ENCODE peak calls at places on chromosome 20, in ten cellular contexts. F, H, D, M, J, R, W, I, S and V are unnamed samples.
A peak's percentile ranks its signal among the peaks of the same experiment; 100 is the strongest.

GRCh38 chr20:20075032-20075431 is 22.7 kb downstream of the CFAP61 start:
- DNase-seq in H (no peak), J (no peak), F (no peak), I (no peak), S (no peak), D (no peak), W (no peak), M (no peak), R (no peak), V (no peak)

GRCh38 chr20:29497261-29497671 is 1760.2 kb upstream of the DEFB115 start:
- DNase-seq in F (no peak), H (no peak), I (no peak), D (no peak), M (no peak), J (no peak), R (no peak), W (peak; percentile 9), S (no peak), V (no peak)

GRCh38 chr20:22566876-22567658 is 17.3 kb downstream of the FOXA2 start:
- DNase-seq in F (no peak), R (no peak), S (no peak), H (no peak), W (no peak), J (no peak), M (no peak), D (no peak), I (no peak), V (no peak)

GRCh38 chr20:46057856-46058655 is 29.0 kb downstream of the SLC12A5 start:
- DNase-seq in R (peak; percentile 38), H (peak; percentile 47), F (peak; percentile 71), D (peak; percentile 35), I (peak; percentile 91), M (peak; percentile 92), J (peak; percentile 41), S (no peak), W (no peak), V (no peak)

GRCh38 chr20:37179671-37180524 is 550 bp upstream of the MROH8 start:
- DNase-seq in R (no peak), S (no peak), J (no peak), F (no peak), H (peak; percentile 85), D (peak; percentile 83), W (no peak), I (no peak), M (peak; percentile 67), V (peak; percentile 68)

GRCh38 chr20:62087227-62087626 is 21.5 kb upstream of the TAF4 start:
- DNase-seq in H (no peak), R (no peak), F (no peak), D (no peak), S (no peak), J (no peak), W (no peak), M (no peak), I (no peak), V (no peak)

GRCh38 chr20:33983371-33983770 is 10.3 kb upstream of the RALY start:
- DNase-seq in R (no peak), F (no peak), M (no peak), I (no peak), S (no peak), D (peak; percentile 11), W (no peak), H (no peak), J (no peak), V (no peak)

GRCh38 chr20:61486198-61486597 is 234.1 kb downstream of the CDH4 start:
- DNase-seq in S (no peak), M (no peak), R (no peak), F (no peak), W (no peak), D (no peak), H (no peak), I (peak; percentile 75), J (no peak), V (no peak)

GRCh38 chr20:41716436-41716835 is 98.3 kb upstream of the CHD6 start:
- DNase-seq in J (no peak), M (no peak), I (no peak), W (no peak), S (no peak), D (no peak), F (no peak), R (no peak), H (peak; percentile 61), V (no peak)

DNA sequence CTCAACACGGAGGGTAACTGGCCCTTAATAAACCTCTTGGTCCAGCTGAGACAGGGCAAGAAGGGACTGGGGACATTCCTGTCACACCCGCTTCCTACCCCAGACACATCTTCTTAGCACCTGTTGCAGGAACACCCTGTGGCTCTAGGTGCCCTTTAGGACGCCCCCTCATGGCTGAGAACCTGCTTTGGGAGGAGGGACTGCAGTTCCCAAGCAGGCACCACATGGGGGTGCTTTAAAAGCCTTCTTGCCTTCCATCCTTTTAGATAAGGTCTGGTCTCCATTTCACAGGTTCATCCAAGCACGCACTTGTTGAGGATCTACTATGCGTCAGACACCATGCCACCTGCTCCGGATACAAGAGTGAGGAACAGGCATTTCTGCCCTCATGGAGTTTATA is 26.6 kb downstream of the NSFL1C start:
- DNase-seq in H (peak; percentile 12), R (no peak), D (no peak), W (no peak), J (no peak), S (no peak), I (no peak), F (no peak), M (peak; percentile 61), V (peak; percentile 50)
- TF ChIP-seq CTCF in H (peak; percentile 46), R (peak; percentile 12), D (peak; percentile 13), W (peak; percentile 57), J (no peak), S (no peak), I (no peak), F (no peak), M (peak; percentile 87), V (peak; percentile 39)

GRCh38 chr20:63254237-63254535 is at the start of gene NKAIN4:
- DNase-seq in D (no peak), H (no peak), M (no peak), S (no peak), I (no peak), F (no peak), R (no peak), J (no peak), W (no peak), V (no peak)

GRCh38 chr20:63253438-63254236 is 626 bp downstream of the NKAIN4 start:
- DNase-seq in D (no peak), M (no peak), F (peak; percentile 86), I (no peak), W (no peak), S (no peak), J (no peak), H (no peak), R (no peak), V (no peak)

GRCh38 chr20:63255911-63256704 is 1.8 kb upstream of the NKAIN4 start:
- DNase-seq in F (no peak), I (no peak), D (no peak), J (no peak), H (no peak), R (no peak), W (no peak), S (no peak), M (no peak), V (peak; percentile 55)

GRCh38 chr20:63253065-63253437 is 1.2 kb downstream of the NKAIN4 start:
- DNase-seq in W (no peak), J (no peak), I (no peak), S (no peak), F (no peak), R (no peak), M (no peak), D (no peak), H (no peak), V (no peak)

DNA sequence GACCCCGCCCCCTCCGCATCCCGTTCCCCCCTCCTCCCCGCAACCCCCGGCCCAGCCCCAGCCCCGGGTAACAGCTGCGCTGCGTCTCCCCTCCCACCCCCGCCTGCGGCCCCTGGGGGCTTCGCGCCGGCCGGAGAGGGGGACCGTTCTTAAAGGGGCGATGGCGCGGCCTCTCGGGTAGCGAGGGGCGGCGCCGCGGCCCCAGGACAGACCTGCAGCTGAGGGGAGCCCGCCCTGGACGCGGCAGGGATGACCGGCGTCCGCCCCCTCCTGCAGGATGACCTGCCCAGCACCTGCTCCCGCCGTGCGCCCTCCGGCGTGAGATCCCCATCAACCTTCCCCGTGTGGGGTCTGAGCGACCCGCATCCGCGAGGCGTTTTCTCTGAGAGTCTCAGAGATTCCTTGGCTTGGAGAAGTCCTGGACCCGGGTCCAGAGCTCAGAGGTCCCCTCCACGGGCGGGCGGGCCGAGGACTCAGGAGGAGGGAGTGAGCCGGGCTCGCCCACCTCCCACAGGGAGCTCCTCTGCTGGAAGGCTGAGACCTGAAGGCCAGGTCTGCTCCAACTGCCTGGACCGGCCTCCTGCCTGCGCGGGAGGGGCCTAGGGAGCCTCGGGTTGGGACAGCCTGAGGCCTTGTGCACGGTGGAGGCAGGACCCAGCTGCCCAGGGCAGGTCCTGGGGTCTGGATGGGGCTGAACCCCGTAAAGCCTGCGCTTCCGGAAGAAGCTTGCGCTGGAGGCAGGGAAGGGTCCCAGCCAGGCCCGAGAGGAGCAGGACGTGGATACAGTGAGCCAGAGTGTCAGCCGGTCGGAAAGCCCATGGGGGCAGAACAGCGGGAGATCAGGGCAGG is 497 bp upstream of the NKAIN4 start:
- DNase-seq in R (no peak), J (no peak), H (no peak), M (no peak), D (no peak), S (no peak), W (no peak), I (no peak), F (peak; percentile 82), V (no peak)
- TF ChIP-seq CTCF in R (no peak), J (no peak), H (no peak), M (no peak), D (no peak), S (no peak), W (no peak), I (no peak), F (peak; percentile 35), V (no peak)

DNA sequence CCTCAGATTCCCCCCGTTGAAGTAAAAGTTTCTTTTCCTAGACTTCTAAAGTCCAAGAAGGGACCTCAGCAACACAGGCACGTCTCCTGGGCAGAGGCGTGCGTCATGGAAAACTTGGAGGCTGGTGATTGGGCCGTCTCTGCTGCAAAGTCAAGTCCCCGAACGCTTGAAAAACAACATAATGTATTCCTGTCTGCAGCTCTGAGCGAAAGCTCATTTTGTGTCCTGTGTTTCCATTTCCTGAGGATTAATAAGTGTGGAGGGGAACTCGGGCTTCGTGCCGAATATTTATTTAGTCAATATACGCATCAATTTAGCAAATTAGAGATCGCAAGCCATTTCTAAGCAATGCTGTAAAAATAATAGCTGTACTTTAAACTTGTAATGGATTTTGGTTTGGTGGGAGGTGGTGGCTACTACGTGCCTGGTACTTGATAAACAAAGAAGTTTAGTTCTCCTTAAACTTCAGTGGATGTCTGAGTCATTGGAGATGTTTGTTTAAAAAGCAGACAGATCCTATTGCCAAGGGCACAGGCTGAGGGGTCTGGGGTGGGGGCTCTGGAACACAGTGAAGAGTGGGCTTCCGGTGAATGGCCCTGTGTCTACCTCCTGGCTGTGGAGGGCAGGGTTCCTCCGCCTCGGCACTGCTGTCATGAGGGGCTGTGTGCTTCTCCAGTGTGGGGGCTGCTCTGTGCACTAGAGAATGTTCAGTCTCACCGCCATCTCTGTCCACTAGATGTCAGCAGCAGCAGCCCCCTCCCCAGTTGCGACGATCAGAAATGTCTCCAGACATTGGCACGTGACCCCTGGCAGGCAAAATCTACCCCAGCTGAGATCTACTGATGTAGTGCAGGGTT is 21.8 kb downstream of the PCK1 start:
- DNase-seq in J (peak; percentile 77), M (peak; percentile 50), F (peak; percentile 56), I (no peak), H (peak; percentile 64), R (peak; percentile 42), D (peak; percentile 76), W (peak; percentile 20), S (no peak), V (no peak)
- TF ChIP-seq CTCF in J (no peak), M (peak; percentile 76), F (peak; percentile 61), I (peak; percentile 12), H (peak; percentile 36), R (peak; percentile 41), D (no peak), W (peak; percentile 59), S (no peak), V (no peak)

GRCh38 chr20:38221041-38221589 is 39.4 kb downstream of the KIAA1755 start:
- DNase-seq in H (peak; percentile 52), R (peak; percentile 64), I (peak; percentile 90), S (peak; percentile 66), D (peak; percentile 39), W (no peak), F (peak; percentile 95), J (peak; percentile 67), M (peak; percentile 80), V (peak; percentile 70)
- TF ChIP-seq CTCF in H (peak; percentile 89), R (peak; percentile 95), I (peak; percentile 81), S (peak; percentile 76), D (peak; percentile 92), W (peak; percentile 96), F (peak; percentile 88), J (peak; percentile 68), M (peak; percentile 92), V (peak; percentile 92)